ENCODE peak calls at places on chromosomes 1 and 21, in nine cellular contexts. One of them, this sample, is unnamed.

GRCh38 chr1:24018611-24019580 is 38.8 kb upstream of the SRSF10 start:
- DNase-seq in thoracic aorta: peak
- DNase-seq in GM20000: no peak
- DNase-seq in choroid plexus epithelial cell: peak
- DNase-seq in heart left ventricle: peak
- DNase-seq in CD4-positive, alpha-beta T cell: no peak
- DNase-seq in transverse colon: peak
- DNase-seq in upper lobe of left lung: peak
- DNase-seq in progenitor cell of endocrine pancreas: peak
- DNase-seq in this sample: peak

GRCh38 chr1:167905182-167905581 is 8.8 kb downstream of the ADCY10 start:
- DNase-seq in thoracic aorta: no peak
- DNase-seq in GM20000: no peak
- DNase-seq in choroid plexus epithelial cell: peak
- DNase-seq in heart left ventricle: no peak
- DNase-seq in CD4-positive, alpha-beta T cell: no peak
- DNase-seq in transverse colon: no peak
- DNase-seq in upper lobe of left lung: no peak
- DNase-seq in progenitor cell of endocrine pancreas: no peak
- DNase-seq in this sample: no peak

GRCh38 chr1:100921110-100921706 is 25.3 kb downstream of the SLC30A7 start:
- DNase-seq in thoracic aorta: no peak
- DNase-seq in GM20000: peak
- DNase-seq in choroid plexus epithelial cell: peak
- DNase-seq in heart left ventricle: no peak
- DNase-seq in CD4-positive, alpha-beta T cell: no peak
- DNase-seq in transverse colon: no peak
- DNase-seq in upper lobe of left lung: no peak
- DNase-seq in progenitor cell of endocrine pancreas: no peak
- DNase-seq in this sample: peak

GRCh38 chr1:40132383-40133121 is 28.6 kb upstream of the RLF start:
- DNase-seq in thoracic aorta: no peak
- DNase-seq in GM20000: no peak
- DNase-seq in choroid plexus epithelial cell: no peak
- DNase-seq in heart left ventricle: no peak
- DNase-seq in CD4-positive, alpha-beta T cell: no peak
- DNase-seq in transverse colon: no peak
- DNase-seq in upper lobe of left lung: peak
- DNase-seq in progenitor cell of endocrine pancreas: no peak
- DNase-seq in this sample: no peak

GRCh38 chr1:227490478-227490877 is 72.9 kb upstream of the ZNF678 start:
- DNase-seq in thoracic aorta: no peak
- DNase-seq in GM20000: no peak
- DNase-seq in choroid plexus epithelial cell: no peak
- DNase-seq in heart left ventricle: no peak
- DNase-seq in CD4-positive, alpha-beta T cell: no peak
- DNase-seq in transverse colon: no peak
- DNase-seq in upper lobe of left lung: no peak
- DNase-seq in progenitor cell of endocrine pancreas: no peak
- DNase-seq in this sample: no peak

GRCh38 chr1:84772428-84772943 is 82.2 kb upstream of the SSX2IP start:
- DNase-seq in thoracic aorta: peak
- DNase-seq in GM20000: peak
- DNase-seq in choroid plexus epithelial cell: peak
- DNase-seq in heart left ventricle: peak
- DNase-seq in CD4-positive, alpha-beta T cell: peak
- DNase-seq in transverse colon: peak
- DNase-seq in upper lobe of left lung: no peak
- DNase-seq in progenitor cell of endocrine pancreas: peak
- DNase-seq in this sample: peak

GRCh38 chr21:45612096-45613019 is 31.2 kb upstream of the PCBP3 start:
- DNase-seq in thoracic aorta: no peak
- DNase-seq in GM20000: no peak
- DNase-seq in choroid plexus epithelial cell: peak
- DNase-seq in heart left ventricle: no peak
- DNase-seq in CD4-positive, alpha-beta T cell: no peak
- DNase-seq in transverse colon: peak
- DNase-seq in upper lobe of left lung: no peak
- DNase-seq in progenitor cell of endocrine pancreas: no peak
- DNase-seq in this sample: peak

GRCh38 chr1:48687271-48688045 is 89.2 kb downstream of the BEND5 start:
- DNase-seq in thoracic aorta: no peak
- DNase-seq in GM20000: no peak
- DNase-seq in choroid plexus epithelial cell: peak
- DNase-seq in heart left ventricle: no peak
- DNase-seq in CD4-positive, alpha-beta T cell: no peak
- DNase-seq in transverse colon: no peak
- DNase-seq in upper lobe of left lung: peak
- DNase-seq in progenitor cell of endocrine pancreas: no peak
- DNase-seq in this sample: no peak

GRCh38 chr1:66521736-66522365 is 12.1 kb upstream of the SGIP1 start:
- DNase-seq in thoracic aorta: no peak
- DNase-seq in GM20000: no peak
- DNase-seq in choroid plexus epithelial cell: peak
- DNase-seq in heart left ventricle: no peak
- DNase-seq in CD4-positive, alpha-beta T cell: no peak
- DNase-seq in transverse colon: no peak
- DNase-seq in upper lobe of left lung: no peak
- DNase-seq in progenitor cell of endocrine pancreas: no peak
- DNase-seq in this sample: peak

GRCh38 chr1:21931171-21932093 is 5.7 kb downstream of the HSPG2 start:
- DNase-seq in thoracic aorta: no peak
- DNase-seq in GM20000: no peak
- DNase-seq in choroid plexus epithelial cell: peak
- DNase-seq in heart left ventricle: peak
- DNase-seq in CD4-positive, alpha-beta T cell: no peak
- DNase-seq in transverse colon: peak
- DNase-seq in upper lobe of left lung: peak
- DNase-seq in progenitor cell of endocrine pancreas: no peak
- DNase-seq in this sample: peak

GRCh38 chr1:97680460-97680859 is 240.4 kb downstream of the DPYD start:
- DNase-seq in thoracic aorta: no peak
- DNase-seq in GM20000: no peak
- DNase-seq in choroid plexus epithelial cell: peak
- DNase-seq in heart left ventricle: no peak
- DNase-seq in CD4-positive, alpha-beta T cell: no peak
- DNase-seq in transverse colon: no peak
- DNase-seq in upper lobe of left lung: no peak
- DNase-seq in progenitor cell of endocrine pancreas: no peak
- DNase-seq in this sample: no peak

GRCh38 chr21:38959686-38960049 is 153.9 kb downstream of the ETS2 start:
- DNase-seq in thoracic aorta: no peak
- DNase-seq in GM20000: no peak
- DNase-seq in choroid plexus epithelial cell: no peak
- DNase-seq in heart left ventricle: no peak
- DNase-seq in CD4-positive, alpha-beta T cell: no peak
- DNase-seq in transverse colon: no peak
- DNase-seq in upper lobe of left lung: no peak
- DNase-seq in progenitor cell of endocrine pancreas: no peak
- DNase-seq in this sample: no peak

GRCh38 chr1:180609643-180610555 is 21.9 kb upstream of the XPR1 start:
- DNase-seq in thoracic aorta: no peak
- DNase-seq in GM20000: no peak
- DNase-seq in choroid plexus epithelial cell: peak
- DNase-seq in heart left ventricle: no peak
- DNase-seq in CD4-positive, alpha-beta T cell: no peak
- DNase-seq in transverse colon: no peak
- DNase-seq in upper lobe of left lung: no peak
- DNase-seq in progenitor cell of endocrine pancreas: no peak
- DNase-seq in this sample: no peak

GRCh38 chr1:91851130-91852010 is 34.6 kb downstream of the TGFBR3 start:
- DNase-seq in thoracic aorta: peak
- DNase-seq in GM20000: no peak
- DNase-seq in choroid plexus epithelial cell: peak
- DNase-seq in heart left ventricle: peak
- DNase-seq in CD4-positive, alpha-beta T cell: no peak
- DNase-seq in transverse colon: peak
- DNase-seq in upper lobe of left lung: peak
- DNase-seq in progenitor cell of endocrine pancreas: no peak
- DNase-seq in this sample: peak

GRCh38 chr21:17660449-17660848 is 47.7 kb upstream of the BTG3 start:
- DNase-seq in thoracic aorta: no peak
- DNase-seq in GM20000: no peak
- DNase-seq in choroid plexus epithelial cell: peak
- DNase-seq in heart left ventricle: no peak
- DNase-seq in CD4-positive, alpha-beta T cell: no peak
- DNase-seq in transverse colon: no peak
- DNase-seq in upper lobe of left lung: no peak
- DNase-seq in progenitor cell of endocrine pancreas: no peak
- DNase-seq in this sample: no peak

GRCh38 chr1:35210306-35211112 is 17.6 kb upstream of the SFPQ start:
- DNase-seq in thoracic aorta: no peak
- DNase-seq in GM20000: no peak
- DNase-seq in choroid plexus epithelial cell: no peak
- DNase-seq in heart left ventricle: peak
- DNase-seq in CD4-positive, alpha-beta T cell: no peak
- DNase-seq in transverse colon: no peak
- DNase-seq in upper lobe of left lung: no peak
- DNase-seq in progenitor cell of endocrine pancreas: no peak
- DNase-seq in this sample: no peak

GRCh38 chr1:8317647-8318360 is at the start of gene SLC45A1:
- DNase-seq in thoracic aorta: no peak
- DNase-seq in GM20000: peak
- DNase-seq in choroid plexus epithelial cell: peak
- DNase-seq in heart left ventricle: peak
- DNase-seq in CD4-positive, alpha-beta T cell: peak
- DNase-seq in transverse colon: peak
- DNase-seq in upper lobe of left lung: peak
- DNase-seq in progenitor cell of endocrine pancreas: peak
- DNase-seq in this sample: peak
- TF ChIP-seq CTCF in thoracic aorta: peak
- TF ChIP-seq CTCF in GM20000: no peak
- TF ChIP-seq CTCF in choroid plexus epithelial cell: no peak
- TF ChIP-seq CTCF in heart left ventricle: no peak
- TF ChIP-seq CTCF in CD4-positive, alpha-beta T cell: no peak
- TF ChIP-seq CTCF in transverse colon: no peak
- TF ChIP-seq CTCF in upper lobe of left lung: no peak
- TF ChIP-seq CTCF in progenitor cell of endocrine pancreas: no peak
- TF ChIP-seq CTCF in this sample: no peak

GRCh38 chr1:47527653-47528272 is 89.9 kb downstream of the FOXD2 start:
- DNase-seq in thoracic aorta: no peak
- DNase-seq in GM20000: no peak
- DNase-seq in choroid plexus epithelial cell: peak
- DNase-seq in heart left ventricle: no peak
- DNase-seq in CD4-positive, alpha-beta T cell: no peak
- DNase-seq in transverse colon: peak
- DNase-seq in upper lobe of left lung: no peak
- DNase-seq in progenitor cell of endocrine pancreas: no peak
- DNase-seq in this sample: peak

GRCh38 chr1:47533176-47534039 is 95.6 kb downstream of the FOXD2 start:
- DNase-seq in thoracic aorta: no peak
- DNase-seq in GM20000: no peak
- DNase-seq in choroid plexus epithelial cell: peak
- DNase-seq in heart left ventricle: peak
- DNase-seq in CD4-positive, alpha-beta T cell: no peak
- DNase-seq in transverse colon: peak
- DNase-seq in upper lobe of left lung: peak
- DNase-seq in progenitor cell of endocrine pancreas: peak
- DNase-seq in this sample: peak

GRCh38 chr1:47532831-47533175 is 95.0 kb downstream of the FOXD2 start:
- DNase-seq in thoracic aorta: no peak
- DNase-seq in GM20000: no peak
- DNase-seq in choroid plexus epithelial cell: no peak
- DNase-seq in heart left ventricle: no peak
- DNase-seq in CD4-positive, alpha-beta T cell: no peak
- DNase-seq in transverse colon: no peak
- DNase-seq in upper lobe of left lung: no peak
- DNase-seq in progenitor cell of endocrine pancreas: no peak
- DNase-seq in this sample: no peak

GRCh38 chr1:47534040-47534328 is 96.1 kb downstream of the FOXD2 start:
- DNase-seq in thoracic aorta: no peak
- DNase-seq in GM20000: no peak
- DNase-seq in choroid plexus epithelial cell: no peak
- DNase-seq in heart left ventricle: no peak
- DNase-seq in CD4-positive, alpha-beta T cell: no peak
- DNase-seq in transverse colon: no peak
- DNase-seq in upper lobe of left lung: no peak
- DNase-seq in progenitor cell of endocrine pancreas: no peak
- DNase-seq in this sample: no peak

GRCh38 chr1:47529520-47530098 is 91.8 kb downstream of the FOXD2 start:
- DNase-seq in thoracic aorta: no peak
- DNase-seq in GM20000: no peak
- DNase-seq in choroid plexus epithelial cell: no peak
- DNase-seq in heart left ventricle: no peak
- DNase-seq in CD4-positive, alpha-beta T cell: no peak
- DNase-seq in transverse colon: no peak
- DNase-seq in upper lobe of left lung: no peak
- DNase-seq in progenitor cell of endocrine pancreas: no peak
- DNase-seq in this sample: no peak
- TF ChIP-seq CTCF in thoracic aorta: peak
- TF ChIP-seq CTCF in GM20000: no peak
- TF ChIP-seq CTCF in choroid plexus epithelial cell: peak
- TF ChIP-seq CTCF in heart left ventricle: peak
- TF ChIP-seq CTCF in CD4-positive, alpha-beta T cell: no peak
- TF ChIP-seq CTCF in transverse colon: peak
- TF ChIP-seq CTCF in upper lobe of left lung: peak
- TF ChIP-seq CTCF in progenitor cell of endocrine pancreas: peak
- TF ChIP-seq CTCF in this sample: peak

DNA sequence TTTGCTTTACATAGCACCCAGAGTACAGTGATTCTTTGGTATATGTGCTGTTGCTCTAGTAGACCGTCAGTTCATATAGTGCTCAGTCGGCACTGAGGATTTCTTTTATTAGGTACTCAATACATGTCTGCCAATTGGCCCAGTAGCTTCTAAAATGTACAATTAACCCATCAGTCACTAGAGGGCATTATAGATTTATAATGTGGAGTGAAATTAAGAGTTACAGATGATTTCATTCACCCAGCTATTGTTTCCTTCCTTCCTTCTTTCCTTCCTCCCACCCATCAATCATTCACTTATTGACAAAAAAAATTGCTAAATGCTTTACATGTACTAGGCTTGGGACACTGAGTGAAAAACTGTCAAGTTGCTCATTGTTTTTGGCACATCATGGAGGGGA is 263.6 kb upstream of the USP24 start:
- DNase-seq in thoracic aorta: no peak
- DNase-seq in GM20000: peak
- DNase-seq in choroid plexus epithelial cell: peak
- DNase-seq in heart left ventricle: no peak
- DNase-seq in CD4-positive, alpha-beta T cell: no peak
- DNase-seq in transverse colon: no peak
- DNase-seq in upper lobe of left lung: no peak
- DNase-seq in progenitor cell of endocrine pancreas: no peak
- DNase-seq in this sample: peak
- TF ChIP-seq CTCF in thoracic aorta: no peak
- TF ChIP-seq CTCF in GM20000: no peak
- TF ChIP-seq CTCF in choroid plexus epithelial cell: peak
- TF ChIP-seq CTCF in heart left ventricle: peak
- TF ChIP-seq CTCF in CD4-positive, alpha-beta T cell: no peak
- TF ChIP-seq CTCF in transverse colon: no peak
- TF ChIP-seq CTCF in upper lobe of left lung: peak
- TF ChIP-seq CTCF in progenitor cell of endocrine pancreas: peak
- TF ChIP-seq CTCF in this sample: peak

DNA sequence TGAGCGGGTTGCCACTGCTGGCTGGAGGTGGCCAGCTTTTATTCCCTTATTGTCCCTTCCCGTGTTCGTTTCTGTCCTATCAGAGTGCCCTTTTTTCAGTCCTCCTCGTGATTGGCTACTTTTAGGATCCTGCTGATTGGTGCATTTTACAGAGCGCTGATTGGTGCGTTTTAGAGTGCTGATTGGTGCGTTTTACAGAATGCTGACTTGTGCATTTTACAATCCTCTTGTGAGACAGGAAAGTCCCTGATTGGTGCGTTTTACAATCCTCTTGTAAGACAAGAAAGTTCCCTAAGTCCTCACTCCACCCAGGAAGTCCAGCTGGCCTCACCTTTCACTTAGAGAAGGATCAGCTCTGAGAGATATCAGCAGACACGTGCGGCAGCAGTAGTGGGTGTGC is 8.8 kb upstream of the IL10RB start:
- DNase-seq in thoracic aorta: no peak
- DNase-seq in GM20000: no peak
- DNase-seq in choroid plexus epithelial cell: no peak
- DNase-seq in heart left ventricle: no peak
- DNase-seq in CD4-positive, alpha-beta T cell: no peak
- DNase-seq in transverse colon: no peak
- DNase-seq in upper lobe of left lung: no peak
- DNase-seq in progenitor cell of endocrine pancreas: no peak
- DNase-seq in this sample: no peak
- TF ChIP-seq CTCF in thoracic aorta: no peak
- TF ChIP-seq CTCF in GM20000: no peak
- TF ChIP-seq CTCF in choroid plexus epithelial cell: no peak
- TF ChIP-seq CTCF in heart left ventricle: no peak
- TF ChIP-seq CTCF in CD4-positive, alpha-beta T cell: no peak
- TF ChIP-seq CTCF in transverse colon: no peak
- TF ChIP-seq CTCF in upper lobe of left lung: no peak
- TF ChIP-seq CTCF in progenitor cell of endocrine pancreas: no peak
- TF ChIP-seq CTCF in this sample: no peak